ENCODE peak calls at places on chromosomes 4 and X, in six cellular contexts. R, Q, F, T, C and Z are unnamed samples.

GRCh38 chr4:37879365-37879764 is 11.5 kb upstream of the TBC1D1 start:
- ATAC-seq in R (no peak), F (no peak), Q (no peak), C (no peak), T (no peak), Z (no peak)

GRCh38 chrX:153580700-153581386 is 18.1 kb downstream of the CCNQ start:
- ATAC-seq in F (no peak), Q (no peak), R (no peak), C (no peak), T (no peak), Z (no peak)

GRCh38 chr4:109015413-109015810 is 252.6 kb upstream of the ETNPPL start:
- ATAC-seq in C (no peak), F (no peak), R (no peak), T (no peak), Q (no peak), Z (no peak)

GRCh38 chr4:95209942-95210341 is 338.8 kb downstream of the UNC5C start:
- ATAC-seq in Q (no peak), T (no peak), C (no peak), F (no peak), R (no peak), Z (no peak)

GRCh38 chr4:104901438-104901837 is 245.2 kb upstream of the TET2 start:
- ATAC-seq in F (no peak), R (no peak), T (no peak), C (no peak), Q (no peak), Z (no peak)

GRCh38 chr4:181308476-181309170 is 934.6 kb upstream of the TENM3 start:
- ATAC-seq in R (no peak), T (no peak), Q (no peak), F (no peak), C (no peak), Z (no peak)

GRCh38 chr4:165118256-165118909 is 5.7 kb upstream of the TMEM192 start:
- ATAC-seq in C (no peak), F (no peak), Q (no peak), R (no peak), T (no peak), Z (no peak)

GRCh38 chrX:20212486-20213089 is 54.1 kb downstream of the RPS6KA3 start:
- ATAC-seq in R (no peak), F (no peak), Q (no peak), C (no peak), T (no peak), Z (no peak)

GRCh38 chr4:22253431-22253830 is 262.4 kb downstream of the ADGRA3 start:
- ATAC-seq in R (no peak), T (no peak), C (no peak), F (no peak), Q (no peak), Z (no peak)

GRCh38 chrX:141952603-141953002 is 48.9 kb downstream of the MAGEC1 start:
- ATAC-seq in R (no peak), F (peak; percentile 38), C (no peak), T (no peak), Q (no peak), Z (no peak)

GRCh38 chr4:13365195-13365594 is 118.9 kb downstream of the RAB28 start:
- ATAC-seq in C (no peak), Q (no peak), F (no peak), R (peak; percentile 23), T (no peak), Z (no peak)

GRCh38 chrX:39431893-39432292 is 630.6 kb downstream of the MID1IP1 start:
- ATAC-seq in T (no peak), R (no peak), Q (no peak), C (no peak), F (no peak), Z (no peak)

GRCh38 chr4:53361451-53361850 is 4.4 kb downstream of the SCFD2 start:
- ATAC-seq in Q (no peak), T (no peak), R (no peak), F (no peak), C (no peak), Z (no peak)

GRCh38 chr4:114271031-114271430 is 291.6 kb upstream of the ARSJ start:
- ATAC-seq in T (no peak), R (no peak), C (no peak), Q (no peak), F (no peak), Z (no peak)

GRCh38 chr4:25568788-25569231 is 86.8 kb upstream of the SLC34A2 start:
- ATAC-seq in R (no peak), F (no peak), Q (no peak), C (no peak), T (no peak), Z (no peak)

GRCh38 chr4:75698162-75698962 is 25.2 kb upstream of the G3BP2 start:
- ATAC-seq in T (peak; percentile 58), F (no peak), Q (peak; percentile 71), R (no peak), C (peak; percentile 70), Z (peak; percentile 96)

GRCh38 chr4:48787031-48787430 is 7.0 kb upstream of the FRYL start:
- ATAC-seq in T (no peak), R (no peak), F (no peak), Q (no peak), C (no peak), Z (no peak)

GRCh38 chr4:165048170-165048569 is 5.5 kb upstream of the TRIM75 start:
- ATAC-seq in Q (no peak), C (no peak), R (no peak), F (no peak), T (no peak), Z (no peak)

GRCh38 chrX:7115557-7115956 is 32.0 kb upstream of the STS start:
- ATAC-seq in C (no peak), F (peak; percentile 37), Q (no peak), R (peak; percentile 69), T (no peak), Z (peak; percentile 59)

GRCh38 chr4:158209825-158210807 is at the start of gene TMEM144:
- ATAC-seq in C (no peak), R (peak; percentile 99), F (peak; percentile 98), Q (peak; percentile 93), T (peak; percentile 46), Z (peak; percentile 67)

GRCh38 chr4:186726440-186727148 is 2.9 kb upstream of the FAT1 start:
- ATAC-seq in T (no peak), C (no peak), F (peak; percentile 81), Q (no peak), R (peak; percentile 13), Z (no peak)

GRCh38 chrX:14897042-14897441 is 23.8 kb downstream of the MOSPD2 start:
- ATAC-seq in R (no peak), T (no peak), F (no peak), C (no peak), Q (no peak), Z (no peak)

GRCh38 chr4:122104184-122104583 is 47.9 kb upstream of the BLTP1 start:
- ATAC-seq in T (no peak), F (no peak), Q (no peak), C (no peak), R (no peak), Z (no peak)

GRCh38 chr4:110198472-110199419 is at the start of gene ELOVL6:
- ATAC-seq in F (peak; percentile 65), R (peak; percentile 34), Q (peak; percentile 19), T (no peak), C (peak; percentile 4), Z (no peak)

GRCh38 chr4:4407299-4408131 is 20.6 kb downstream of the NSG1 start:
- ATAC-seq in R (no peak), T (no peak), F (no peak), C (no peak), Q (no peak), Z (no peak)

GRCh38 chrX:111352424-111352823 is 59.6 kb downstream of the DCX start:
- ATAC-seq in C (no peak), T (no peak), Q (no peak), R (peak; percentile 56), F (peak; percentile 67), Z (no peak)

GRCh38 chrX:151753313-151754041 is 18.9 kb downstream of the CNGA2 start:
- ATAC-seq in C (no peak), Q (no peak), F (peak; percentile 82), R (peak; percentile 37), T (no peak), Z (no peak)

GRCh38 chr4:146343199-146343598 is 128.9 kb downstream of the REELD1 start:
- ATAC-seq in Q (no peak), C (no peak), F (no peak), R (no peak), T (no peak), Z (peak; percentile 84)

GRCh38 chrX:154714925-154715324 is 36.0 kb downstream of the GAB3 start:
- ATAC-seq in F (peak; percentile 68), T (peak; percentile 32), Q (no peak), C (no peak), R (no peak), Z (peak; percentile 60)

GRCh38 chrX:118884552-118885138 is 61.0 kb downstream of the ZCCHC12 start:
- ATAC-seq in T (no peak), C (no peak), F (no peak), R (no peak), Q (no peak), Z (no peak)